ENCODE peak calls at places on chromosomes 3 and 15, in six cellular contexts. L is DMS53; C is NCI-H1694 treated with DMSO at 0.1 percent for 48 hours; O is NCI-H1092; S is T-helper 9 cell; F is stimulated activated naive CD4-positive, alpha-beta T cell treated with Interleukin-2 at 50 U/mL for 16 hours. G is an unnamed sample.

GRCh38 chr3:130892759-130893239 is 1.1 kb upstream of the ATP2C1 start:
- DNase-seq in L (peak), C (peak), O (peak), S (peak), F (peak), G (peak)

GRCh38 chr3:151896662-151897012 is 23.2 kb downstream of the SUCNR1 start:
- DNase-seq in L (no peak), C (no peak), O (no peak), S (no peak), F (no peak), G (no peak)

GRCh38 chr3:114155370-114155821 is 23.5 kb downstream of the DRD3 start:
- DNase-seq in L (peak), C (peak), O (no peak), S (no peak), F (peak), G (no peak)

GRCh38 chr15:68265086-68265485 is 12.5 kb upstream of the FEM1B start:
- DNase-seq in L (no peak), C (no peak), O (no peak), S (no peak), F (no peak), G (no peak)

GRCh38 chr3:80677796-80678195 is 910.0 kb upstream of the ROBO1 start:
- DNase-seq in L (peak), C (no peak), O (no peak), S (no peak), F (no peak), G (no peak)

GRCh38 chr3:122349171-122349570 is 24.1 kb downstream of the CSTA start:
- DNase-seq in L (no peak), C (no peak), O (no peak), S (no peak), F (no peak), G (no peak)

GRCh38 chr3:20043398-20043797 is 3.2 kb downstream of the KAT2B start:
- DNase-seq in L (no peak), C (no peak), O (no peak), S (peak), F (peak), G (peak)

GRCh38 chr15:78437107-78437761 is 782 bp upstream of the IREB2 start:
- DNase-seq in L (no peak), C (no peak), O (no peak), S (no peak), F (no peak), G (no peak)

GRCh38 chr3:190261015-190261414 is 61.2 kb downstream of the CLDN1 start:
- DNase-seq in L (no peak), C (no peak), O (no peak), S (no peak), F (no peak), G (no peak)

GRCh38 chr3:4834403-4834866 is 144.8 kb upstream of the BHLHE40 start:
- DNase-seq in L (no peak), C (no peak), O (no peak), S (peak), F (peak), G (peak)

GRCh38 chr15:46127361-46127874 is 492.6 kb downstream of the SQOR start:
- DNase-seq in L (no peak), C (no peak), O (no peak), S (no peak), F (no peak), G (no peak)

GRCh38 chr3:48404440-48405342 is 25.2 kb downstream of the PLXNB1 start:
- DNase-seq in L (no peak), C (no peak), O (no peak), S (no peak), F (no peak), G (no peak)

GRCh38 chr15:98713585-98714001 is 65.3 kb downstream of the IGF1R start:
- DNase-seq in L (no peak), C (no peak), O (no peak), S (no peak), F (no peak), G (no peak)

GRCh38 chr3:67384790-67385397 is 269.5 kb downstream of the SUCLG2 start:
- DNase-seq in L (peak), C (peak), O (peak), S (peak), F (no peak), G (peak)

GRCh38 chr15:93331545-93332117 is 242.6 kb upstream of the RGMA start:
- DNase-seq in L (peak), C (peak), O (no peak), S (no peak), F (no peak), G (no peak)

GRCh38 chr3:72338942-72339749 is 509.1 kb downstream of the SHQ1 start:
- DNase-seq in L (peak), C (no peak), O (no peak), S (no peak), F (peak), G (no peak)

GRCh38 chr15:73633991-73634495 is 854 bp upstream of the NPTN start:
- DNase-seq in L (no peak), C (no peak), O (no peak), S (no peak), F (no peak), G (no peak)

GRCh38 chr3:179768080-179768479 is 115.2 kb downstream of the USP13 start:
- DNase-seq in L (peak), C (no peak), O (peak), S (no peak), F (no peak), G (no peak)

G was measured in effector memory CD8-positive, alpha-beta T cell.